ENCODE peak calls at places on chromosomes 7 and 10, in eight cellular contexts. One of them, this sample, is unnamed.

GRCh38 chr10:79401015-79401921 is 44.2 kb downstream of the ZCCHC24 start:
- DNase-seq in gastrocnemius medialis: no peak
- DNase-seq in NB4: no peak
- DNase-seq in body of pancreas: no peak
- DNase-seq in sigmoid colon: peak
- DNase-seq in IMR-90: peak
- DNase-seq in prostate gland: no peak
- DNase-seq in uterus: peak
- DNase-seq in this sample: no peak

GRCh38 chr7:158312789-158313188 is 274.8 kb downstream of the PTPRN2 start:
- DNase-seq in gastrocnemius medialis: no peak
- DNase-seq in NB4: no peak
- DNase-seq in body of pancreas: no peak
- DNase-seq in sigmoid colon: no peak
- DNase-seq in IMR-90: no peak
- DNase-seq in prostate gland: no peak
- DNase-seq in uterus: no peak
- DNase-seq in this sample: no peak

GRCh38 chr7:70334883-70335282 is 736.6 kb downstream of the AUTS2 start:
- DNase-seq in gastrocnemius medialis: no peak
- DNase-seq in NB4: no peak
- DNase-seq in body of pancreas: no peak
- DNase-seq in sigmoid colon: no peak
- DNase-seq in IMR-90: no peak
- DNase-seq in prostate gland: no peak
- DNase-seq in uterus: no peak
- DNase-seq in this sample: no peak

GRCh38 chr10:132167976-132168375 is 18.8 kb upstream of the DPYSL4 start:
- DNase-seq in gastrocnemius medialis: no peak
- DNase-seq in NB4: no peak
- DNase-seq in body of pancreas: no peak
- DNase-seq in sigmoid colon: no peak
- DNase-seq in IMR-90: no peak
- DNase-seq in prostate gland: no peak
- DNase-seq in uterus: no peak
- DNase-seq in this sample: no peak

GRCh38 chr10:31322647-31323046 is 3.6 kb downstream of the ZEB1 start:
- DNase-seq in gastrocnemius medialis: no peak
- DNase-seq in NB4: peak
- DNase-seq in body of pancreas: no peak
- DNase-seq in sigmoid colon: no peak
- DNase-seq in IMR-90: peak
- DNase-seq in prostate gland: no peak
- DNase-seq in uterus: no peak
- DNase-seq in this sample: no peak

GRCh38 chr10:28432210-28432676 is 100.7 kb upstream of the WAC start:
- DNase-seq in gastrocnemius medialis: peak
- DNase-seq in NB4: peak
- DNase-seq in body of pancreas: peak
- DNase-seq in sigmoid colon: peak
- DNase-seq in IMR-90: peak
- DNase-seq in prostate gland: peak
- DNase-seq in uterus: peak
- DNase-seq in this sample: peak

GRCh38 chr10:95790982-95791381 is 35.0 kb downstream of the ENTPD1 start:
- DNase-seq in gastrocnemius medialis: no peak
- DNase-seq in NB4: no peak
- DNase-seq in body of pancreas: no peak
- DNase-seq in sigmoid colon: no peak
- DNase-seq in IMR-90: no peak
- DNase-seq in prostate gland: no peak
- DNase-seq in uterus: no peak
- DNase-seq in this sample: no peak

GRCh38 chr10:119001717-119002500 is 27.6 kb upstream of the NANOS1 start:
- DNase-seq in gastrocnemius medialis: no peak
- DNase-seq in NB4: no peak
- DNase-seq in body of pancreas: no peak
- DNase-seq in sigmoid colon: no peak
- DNase-seq in IMR-90: no peak
- DNase-seq in prostate gland: no peak
- DNase-seq in uterus: no peak
- DNase-seq in this sample: no peak

GRCh38 chr7:25496394-25497103 is 268.3 kb upstream of the NPVF start:
- DNase-seq in gastrocnemius medialis: no peak
- DNase-seq in NB4: peak
- DNase-seq in body of pancreas: no peak
- DNase-seq in sigmoid colon: no peak
- DNase-seq in IMR-90: no peak
- DNase-seq in prostate gland: no peak
- DNase-seq in uterus: no peak
- DNase-seq in this sample: no peak

GRCh38 chr10:2744547-2745212 is 322.7 kb upstream of the PFKP start:
- DNase-seq in gastrocnemius medialis: no peak
- DNase-seq in NB4: no peak
- DNase-seq in body of pancreas: no peak
- DNase-seq in sigmoid colon: no peak
- DNase-seq in IMR-90: no peak
- DNase-seq in prostate gland: no peak
- DNase-seq in uterus: no peak
- DNase-seq in this sample: no peak

GRCh38 chr10:30036811-30037210 is 22.6 kb downstream of the JCAD start:
- DNase-seq in gastrocnemius medialis: no peak
- DNase-seq in NB4: no peak
- DNase-seq in body of pancreas: no peak
- DNase-seq in sigmoid colon: no peak
- DNase-seq in IMR-90: no peak
- DNase-seq in prostate gland: no peak
- DNase-seq in uterus: no peak
- DNase-seq in this sample: no peak

GRCh38 chr10:28664369-28664740 is 13.0 kb upstream of the BAMBI start:
- DNase-seq in gastrocnemius medialis: no peak
- DNase-seq in NB4: no peak
- DNase-seq in body of pancreas: no peak
- DNase-seq in sigmoid colon: no peak
- DNase-seq in IMR-90: peak
- DNase-seq in prostate gland: no peak
- DNase-seq in uterus: no peak
- DNase-seq in this sample: no peak

GRCh38 chr7:129013048-129013721 is 41.7 kb downstream of the TNPO3 start:
- DNase-seq in gastrocnemius medialis: no peak
- DNase-seq in NB4: no peak
- DNase-seq in body of pancreas: no peak
- DNase-seq in sigmoid colon: no peak
- DNase-seq in IMR-90: no peak
- DNase-seq in prostate gland: no peak
- DNase-seq in uterus: no peak
- DNase-seq in this sample: no peak

GRCh38 chr7:135831451-135832220 is 83.0 kb upstream of the FAM180A start:
- DNase-seq in gastrocnemius medialis: no peak
- DNase-seq in NB4: peak
- DNase-seq in body of pancreas: no peak
- DNase-seq in sigmoid colon: no peak
- DNase-seq in IMR-90: no peak
- DNase-seq in prostate gland: no peak
- DNase-seq in uterus: no peak
- DNase-seq in this sample: no peak

GRCh38 chr10:58696736-58697135 is 184.1 kb downstream of the BICC1 start:
- DNase-seq in gastrocnemius medialis: no peak
- DNase-seq in NB4: no peak
- DNase-seq in body of pancreas: no peak
- DNase-seq in sigmoid colon: no peak
- DNase-seq in IMR-90: peak
- DNase-seq in prostate gland: no peak
- DNase-seq in uterus: no peak
- DNase-seq in this sample: no peak

GRCh38 chr7:96920713-96921112 is 84.6 kb upstream of the DLX6 start:
- DNase-seq in gastrocnemius medialis: no peak
- DNase-seq in NB4: no peak
- DNase-seq in body of pancreas: no peak
- DNase-seq in sigmoid colon: no peak
- DNase-seq in IMR-90: no peak
- DNase-seq in prostate gland: no peak
- DNase-seq in uterus: no peak
- DNase-seq in this sample: no peak

GRCh38 chr7:96910484-96910883 is 94.9 kb upstream of the DLX6 start:
- DNase-seq in gastrocnemius medialis: no peak
- DNase-seq in NB4: peak
- DNase-seq in body of pancreas: no peak
- DNase-seq in sigmoid colon: no peak
- DNase-seq in IMR-90: no peak
- DNase-seq in prostate gland: no peak
- DNase-seq in uterus: no peak
- DNase-seq in this sample: no peak

GRCh38 chr7:96920064-96920463 is 85.3 kb upstream of the DLX6 start:
- DNase-seq in gastrocnemius medialis: no peak
- DNase-seq in NB4: no peak
- DNase-seq in body of pancreas: no peak
- DNase-seq in sigmoid colon: no peak
- DNase-seq in IMR-90: no peak
- DNase-seq in prostate gland: no peak
- DNase-seq in uterus: no peak
- DNase-seq in this sample: no peak

DNA sequence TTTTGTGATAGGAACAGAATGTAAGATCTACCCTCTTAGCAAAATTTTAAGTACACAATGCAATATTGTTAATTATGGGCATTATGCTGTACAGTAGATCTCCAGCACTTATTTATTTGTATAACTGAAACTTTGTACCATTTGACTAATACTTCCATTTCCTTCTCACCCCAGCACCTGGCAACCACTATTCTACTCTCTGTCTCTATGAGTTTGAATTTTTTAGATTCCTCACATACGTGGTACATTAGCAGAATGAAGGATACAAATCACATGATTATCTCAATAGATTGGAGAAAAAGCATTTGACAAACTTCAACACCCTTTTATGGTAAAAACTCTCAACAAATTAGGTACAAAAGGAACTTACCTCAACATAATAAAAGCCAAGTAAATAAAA is 90.3 kb upstream of the DLX6 start:
- DNase-seq in gastrocnemius medialis: no peak
- DNase-seq in NB4: no peak
- DNase-seq in body of pancreas: no peak
- DNase-seq in sigmoid colon: no peak
- DNase-seq in IMR-90: no peak
- DNase-seq in prostate gland: no peak
- DNase-seq in uterus: no peak
- DNase-seq in this sample: no peak
- TF ChIP-seq POLR2A in gastrocnemius medialis: no peak
- TF ChIP-seq POLR2A in NB4: no peak
- TF ChIP-seq POLR2A in body of pancreas: no peak
- TF ChIP-seq POLR2A in sigmoid colon: no peak
- TF ChIP-seq POLR2A in IMR-90: no peak
- TF ChIP-seq POLR2A in prostate gland: no peak
- TF ChIP-seq POLR2A in uterus: no peak
- TF ChIP-seq POLR2A in this sample: no peak

GRCh38 chr10:14532473-14533251 is 201.9 kb upstream of the FRMD4A start:
- DNase-seq in gastrocnemius medialis: no peak
- DNase-seq in NB4: no peak
- DNase-seq in body of pancreas: peak
- DNase-seq in sigmoid colon: no peak
- DNase-seq in IMR-90: peak
- DNase-seq in prostate gland: no peak
- DNase-seq in uterus: no peak
- DNase-seq in this sample: no peak
- TF ChIP-seq POLR2A in gastrocnemius medialis: no peak
- TF ChIP-seq POLR2A in NB4: no peak
- TF ChIP-seq POLR2A in body of pancreas: peak
- TF ChIP-seq POLR2A in sigmoid colon: no peak
- TF ChIP-seq POLR2A in IMR-90: no peak
- TF ChIP-seq POLR2A in prostate gland: no peak
- TF ChIP-seq POLR2A in uterus: no peak
- TF ChIP-seq POLR2A in this sample: no peak

GRCh38 chr10:73576178-73576889 is 14.8 kb downstream of the USP54 start:
- DNase-seq in gastrocnemius medialis: peak
- DNase-seq in NB4: peak
- DNase-seq in body of pancreas: peak
- DNase-seq in sigmoid colon: peak
- DNase-seq in IMR-90: peak
- DNase-seq in prostate gland: peak
- DNase-seq in uterus: peak
- DNase-seq in this sample: no peak
- TF ChIP-seq POLR2A in gastrocnemius medialis: peak
- TF ChIP-seq POLR2A in NB4: no peak
- TF ChIP-seq POLR2A in body of pancreas: peak
- TF ChIP-seq POLR2A in sigmoid colon: peak
- TF ChIP-seq POLR2A in IMR-90: no peak
- TF ChIP-seq POLR2A in prostate gland: peak
- TF ChIP-seq POLR2A in uterus: peak
- TF ChIP-seq POLR2A in this sample: no peak

GRCh38 chr7:140673770-140674155 is 1.0 kb downstream of the ADCK2 start:
- DNase-seq in gastrocnemius medialis: no peak
- DNase-seq in NB4: no peak
- DNase-seq in body of pancreas: peak
- DNase-seq in sigmoid colon: peak
- DNase-seq in IMR-90: no peak
- DNase-seq in prostate gland: no peak
- DNase-seq in uterus: no peak
- DNase-seq in this sample: no peak

GRCh38 chr7:140672382-140673062 is at the start of gene ADCK2:
- DNase-seq in gastrocnemius medialis: peak
- DNase-seq in NB4: peak
- DNase-seq in body of pancreas: peak
- DNase-seq in sigmoid colon: peak
- DNase-seq in IMR-90: no peak
- DNase-seq in prostate gland: peak
- DNase-seq in uterus: peak
- DNase-seq in this sample: no peak

GRCh38 chr7:140674356-140674800 is 1.6 kb downstream of the ADCK2 start:
- DNase-seq in gastrocnemius medialis: no peak
- DNase-seq in NB4: peak
- DNase-seq in body of pancreas: peak
- DNase-seq in sigmoid colon: peak
- DNase-seq in IMR-90: no peak
- DNase-seq in prostate gland: no peak
- DNase-seq in uterus: no peak
- DNase-seq in this sample: no peak

GRCh38 chr7:140671966-140672365 is 779 bp upstream of the ADCK2 start:
- DNase-seq in gastrocnemius medialis: no peak
- DNase-seq in NB4: no peak
- DNase-seq in body of pancreas: no peak
- DNase-seq in sigmoid colon: peak
- DNase-seq in IMR-90: no peak
- DNase-seq in prostate gland: no peak
- DNase-seq in uterus: no peak
- DNase-seq in this sample: no peak

DNA sequence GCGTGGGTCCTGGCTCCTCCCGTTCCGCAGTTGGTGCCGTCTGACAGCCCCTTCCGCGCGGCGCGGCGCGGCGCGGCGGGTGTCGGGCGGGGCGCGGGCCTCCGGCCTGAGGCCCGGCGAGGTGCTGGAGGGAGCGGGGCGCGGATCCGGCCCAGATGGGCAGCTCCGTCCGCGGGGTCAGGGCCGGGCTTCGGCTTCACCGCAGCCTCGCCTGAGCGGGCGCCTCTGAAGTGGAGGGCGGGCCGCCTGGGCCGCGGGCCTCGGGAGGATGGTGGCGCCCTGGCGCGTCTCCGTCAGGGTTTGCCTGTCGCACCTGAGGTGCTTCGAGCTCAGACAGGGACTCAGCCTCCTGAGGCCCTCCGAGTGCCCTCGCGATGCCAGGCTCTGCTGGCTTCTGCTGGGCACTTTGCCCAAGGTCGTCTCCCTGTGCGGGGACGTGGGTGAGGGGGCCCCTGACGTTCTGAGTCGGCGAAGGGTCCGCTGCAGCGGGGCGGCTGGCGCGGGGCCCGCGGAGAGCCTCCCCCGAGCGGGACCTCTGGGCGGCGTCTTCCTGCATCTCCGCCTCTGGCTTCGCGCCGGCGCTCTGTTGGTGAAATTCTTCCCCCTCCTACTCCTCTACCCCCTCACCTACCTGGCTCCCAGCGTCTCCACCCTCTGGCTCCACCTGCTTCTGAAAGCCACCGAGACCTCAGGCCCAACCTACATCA is 471 bp downstream of the ADCK2 start:
- DNase-seq in gastrocnemius medialis: no peak
- DNase-seq in NB4: peak
- DNase-seq in body of pancreas: peak
- DNase-seq in sigmoid colon: peak
- DNase-seq in IMR-90: no peak
- DNase-seq in prostate gland: peak
- DNase-seq in uterus: peak
- DNase-seq in this sample: no peak
- TF ChIP-seq POLR2A in gastrocnemius medialis: peak
- TF ChIP-seq POLR2A in NB4: no peak
- TF ChIP-seq POLR2A in body of pancreas: peak
- TF ChIP-seq POLR2A in sigmoid colon: no peak
- TF ChIP-seq POLR2A in IMR-90: no peak
- TF ChIP-seq POLR2A in prostate gland: peak
- TF ChIP-seq POLR2A in uterus: no peak
- TF ChIP-seq POLR2A in this sample: peak

This sample was measured in HCT116.